ENCODE peak calls at places on chromosomes 4 and X, in four cellular contexts. L, Z, F and J are unnamed samples.

GRCh38 chr4:9146967-9147366 is 23.2 kb upstream of the FAM90A26 start:
- DNase-seq in L (no peak), Z (no peak), F (no peak), J (no peak)

GRCh38 chr4:8688041-8688907 is 95.7 kb downstream of the CPZ start:
- DNase-seq in L (no peak), Z (peak), F (peak), J (no peak)

GRCh38 chr4:121462660-121463261 is 81.9 kb upstream of the QRFPR start:
- DNase-seq in L (no peak), Z (peak), F (peak), J (peak)

GRCh38 chr4:123974419-123975105 is 578.0 kb downstream of the SPRY1 start:
- DNase-seq in L (no peak), Z (no peak), F (no peak), J (no peak)

GRCh38 chr4:177728361-177729152 is 286.3 kb upstream of the AGA start:
- DNase-seq in L (peak), Z (no peak), F (no peak), J (no peak)

GRCh38 chrX:41085883-41086626 is 810 bp downstream of the USP9X start:
- DNase-seq in L (peak), Z (peak), F (peak), J (peak)

GRCh38 chr4:123133397-123134050 is 211.1 kb upstream of the NUDT6 start:
- DNase-seq in L (no peak), Z (no peak), F (no peak), J (no peak)

GRCh38 chrX:46327229-46328081 is 217.8 kb downstream of the ZNF674 start:
- DNase-seq in L (peak), Z (peak), F (peak), J (peak)

GRCh38 chr4:38004062-38004461 is 43.9 kb downstream of the PTTG2 start:
- DNase-seq in L (no peak), Z (peak), F (no peak), J (no peak)

GRCh38 chrX:118520858-118521206 is 25.2 kb downstream of the DOCK11 start:
- DNase-seq in L (no peak), Z (no peak), F (no peak), J (no peak)